ENCODE peak calls at places on chromosomes 7 and 10, in six cellular contexts. S is GM20000, G is HCT116, X is NB4, Q is Peyer's patch, N is uterus. U is an unnamed sample.

GRCh38 chr7:51045319-51046102 is 262.8 kb upstream of the GRB10 start:
- DNase-seq in S (no peak), G (peak), X (no peak), Q (no peak), N (no peak), U (no peak)

GRCh38 chr10:104311184-104311720 is 27.0 kb downstream of the ITPRIP start:
- DNase-seq in S (no peak), G (no peak), X (no peak), Q (no peak), N (no peak), U (no peak)

GRCh38 chr7:106623846-106624245 is 37.1 kb downstream of the CCDC71L start:
- DNase-seq in S (no peak), G (no peak), X (no peak), Q (no peak), N (no peak), U (no peak)

GRCh38 chr7:96414931-96415292 is 93.0 kb upstream of the SLC25A13 start:
- DNase-seq in S (peak), G (peak), X (peak), Q (peak), N (no peak), U (peak)

GRCh38 chr7:159197066-159197975 is 52.7 kb upstream of the VIPR2 start:
- DNase-seq in S (peak), G (no peak), X (peak), Q (no peak), N (peak), U (peak)

GRCh38 chr10:114925675-114926204 is 12.3 kb upstream of the TRUB1 start:
- DNase-seq in S (peak), G (no peak), X (peak), Q (no peak), N (no peak), U (peak)

GRCh38 chr10:17026686-17027485 is 102.7 kb downstream of the CUBN start:
- DNase-seq in S (no peak), G (no peak), X (no peak), Q (no peak), N (no peak), U (peak)

GRCh38 chr10:29409241-29410051 is 120.6 kb downstream of the LYZL1 start:
- DNase-seq in S (peak), G (peak), X (peak), Q (peak), N (peak), U (peak)

GRCh38 chr7:81618400-81619014 is 151.3 kb downstream of the HGF start:
- DNase-seq in S (no peak), G (peak), X (peak), Q (no peak), N (no peak), U (no peak)

GRCh38 chr10:119395287-119396007 is 147.1 kb downstream of the RGS10 start:
- DNase-seq in S (peak), G (no peak), X (peak), Q (peak), N (no peak), U (no peak)

GRCh38 chr10:36141786-36142560 is 499.9 kb upstream of the FZD8 start:
- DNase-seq in S (no peak), G (no peak), X (no peak), Q (no peak), N (no peak), U (no peak)

GRCh38 chr10:44956176-44956575 is 3.4 kb upstream of the RASSF4 start:
- DNase-seq in S (no peak), G (no peak), X (no peak), Q (no peak), N (no peak), U (no peak)

GRCh38 chr7:94696981-94697670 is 41.2 kb upstream of the SGCE start:
- DNase-seq in S (no peak), G (peak), X (peak), Q (peak), N (peak), U (no peak)

GRCh38 chr10:52649471-52649870 is 123.1 kb downstream of the MBL2 start:
- DNase-seq in S (no peak), G (no peak), X (no peak), Q (no peak), N (no peak), U (no peak)

GRCh38 chr7:68107968-68108367 is 1111.3 kb downstream of the TYW1 start:
- DNase-seq in S (no peak), G (no peak), X (no peak), Q (no peak), N (no peak), U (no peak)

GRCh38 chr10:3882855-3883254 is 97.8 kb upstream of the KLF6 start:
- DNase-seq in S (no peak), G (no peak), X (no peak), Q (peak), N (no peak), U (no peak)

GRCh38 chr7:151844080-151844827 is 32.7 kb downstream of the PRKAG2 start:
- DNase-seq in S (no peak), G (no peak), X (peak), Q (no peak), N (no peak), U (no peak)

GRCh38 chr10:122999347-122999746 is 9.2 kb downstream of the IKZF5 start:
- DNase-seq in S (no peak), G (no peak), X (no peak), Q (no peak), N (no peak), U (no peak)

GRCh38 chr7:90739731-90740130 is 143.6 kb downstream of the CDK14 start:
- DNase-seq in S (no peak), G (no peak), X (no peak), Q (no peak), N (no peak), U (no peak)

GRCh38 chr10:121459765-121460453 is 138.3 kb downstream of the FGFR2 start:
- DNase-seq in S (no peak), G (no peak), X (no peak), Q (no peak), N (peak), U (no peak)

DNA sequence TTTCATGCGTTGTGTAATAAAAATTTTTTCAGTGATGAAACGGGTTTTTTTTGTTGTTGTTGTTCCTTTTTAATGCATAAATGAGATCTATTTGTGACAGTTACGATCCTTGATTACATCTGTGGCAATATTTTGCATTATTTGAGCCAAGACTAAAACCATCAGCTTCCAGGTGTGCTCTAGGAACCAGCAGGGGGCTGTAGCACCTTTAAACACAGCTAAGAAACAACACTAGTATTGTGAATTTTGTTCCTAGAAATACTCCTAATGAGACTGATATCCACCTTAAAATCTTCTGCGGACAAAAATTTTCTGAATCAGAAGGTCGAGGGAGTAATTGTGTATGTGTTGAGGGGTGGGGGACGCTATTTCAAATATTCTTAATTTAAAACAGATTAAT is 52.6 kb downstream of the FGFBP3 start:
- DNase-seq in S (no peak), G (peak), X (peak), Q (no peak), N (no peak), U (peak)
- TF ChIP-seq CTCF in S (no peak), G (peak), X (peak), Q (no peak), N (no peak), U (peak)

GRCh38 chr7:45902820-45903219 is 14.5 kb downstream of the IGFBP1 start:
- DNase-seq in S (no peak), G (no peak), X (no peak), Q (no peak), N (no peak), U (no peak)
- TF ChIP-seq CTCF in S (no peak), G (peak), X (no peak), Q (no peak), N (no peak), U (no peak)

GRCh38 chr7:45081670-45081974 is 7.1 kb downstream of the NACAD start:
- DNase-seq in S (no peak), G (no peak), X (no peak), Q (no peak), N (no peak), U (no peak)
- TF ChIP-seq CTCF in S (no peak), G (no peak), X (no peak), Q (no peak), N (no peak), U (no peak)

DNA sequence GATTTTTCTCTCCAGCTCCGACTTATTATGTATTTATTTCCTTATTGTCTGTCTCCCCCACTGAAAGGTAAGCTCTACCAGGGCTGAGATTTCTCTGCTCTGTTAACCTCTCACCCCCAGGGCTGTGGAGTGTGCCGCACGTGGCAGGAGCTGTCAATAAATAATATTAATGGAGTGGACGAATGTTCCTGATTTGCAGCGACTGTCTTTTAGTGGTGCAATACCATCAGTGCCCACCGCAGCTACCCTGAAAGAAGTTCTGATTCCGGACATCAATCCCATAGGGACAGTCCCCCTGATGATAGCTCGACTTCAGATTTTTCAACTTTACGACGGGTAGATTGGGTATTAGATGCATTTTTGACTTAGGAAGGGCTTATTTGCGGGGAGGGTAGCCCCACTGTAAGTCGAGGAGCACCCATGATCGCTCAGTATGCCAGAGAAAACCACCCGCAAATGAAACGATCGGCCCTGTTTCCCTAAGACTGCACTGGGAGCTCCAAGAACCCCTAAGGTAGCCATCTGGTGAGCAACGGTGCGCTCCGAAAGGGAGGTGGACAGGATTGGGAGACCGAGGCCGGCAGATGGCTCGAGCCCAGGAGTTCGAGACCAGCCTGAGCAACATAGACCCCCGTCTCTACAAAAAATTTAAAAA is 986 bp upstream of the PPP2R2D start:
- DNase-seq in S (no peak), G (no peak), X (peak), Q (no peak), N (no peak), U (peak)
- TF ChIP-seq CTCF in S (no peak), G (peak), X (peak), Q (no peak), N (no peak), U (peak)

GRCh38 chr7:142626420-142627035 is 122.7 kb upstream of the PRSS1 start:
- DNase-seq in S (peak), G (peak), X (peak), Q (peak), N (no peak), U (peak)
- TF ChIP-seq CTCF in S (peak), G (peak), X (peak), Q (peak), N (peak), U (peak)

U was measured in activated CD8-positive, alpha-beta T cell treated with anti-CD3 and anti-CD28 coated beads for 36 hours.